ENCODE peak calls at places on chromosomes 13 and 19, in six cellular contexts. G is sigmoid colon, O is transverse colon, P is tibial nerve, U is IMR-90, N is spleen. M is an unnamed sample.
A peak's percentile ranks its signal among the peaks of the same experiment; 100 is the strongest.

GRCh38 chr13:52599037-52599852 is 43.0 kb upstream of the HNRNPA1L2 start:
- DNase-seq in G (no peak), O (no peak), P (peak; percentile 28), U (peak; percentile 71), N (no peak), M (no peak)

GRCh38 chr13:76812971-76813691 is 73.1 kb downstream of the KCTD12 start:
- DNase-seq in G (no peak), O (no peak), P (peak; percentile 60), U (no peak), N (no peak), M (peak; percentile 11)

GRCh38 chr13:79447741-79448140 is 33.2 kb upstream of the NDFIP2 start:
- DNase-seq in G (no peak), O (no peak), P (no peak), U (no peak), N (no peak), M (no peak)

GRCh38 chr19:4971424-4971793 is 2.5 kb downstream of the KDM4B start:
- DNase-seq in G (peak; percentile 76), O (peak; percentile 65), P (no peak), U (no peak), N (peak; percentile 88), M (peak; percentile 64)

GRCh38 chr19:12092065-12092867 is 27.7 kb downstream of the ZNF844 start:
- DNase-seq in G (peak; percentile 92), O (peak; percentile 78), P (peak; percentile 58), U (peak; percentile 86), N (peak; percentile 93), M (peak; percentile 59)

GRCh38 chr19:17021793-17022590 is 4.6 kb downstream of the CPAMD8 start:
- DNase-seq in G (no peak), O (no peak), P (no peak), U (peak; percentile 26), N (no peak), M (no peak)

GRCh38 chr19:33687761-33688656 is 66.3 kb downstream of the CHST8 start:
- DNase-seq in G (no peak), O (no peak), P (no peak), U (no peak), N (peak; percentile 43), M (no peak)

GRCh38 chr13:28636677-28637317 is 22.1 kb upstream of the POMP start:
- DNase-seq in G (no peak), O (peak; percentile 65), P (peak; percentile 54), U (peak; percentile 89), N (no peak), M (no peak)

GRCh38 chr19:33796164-33797100 is at the start of gene KCTD15:
- DNase-seq in G (no peak), O (peak; percentile 45), P (no peak), U (peak; percentile 31), N (no peak), M (no peak)

GRCh38 chr13:29922896-29923295 is 72.5 kb upstream of the UBL3 start:
- DNase-seq in G (no peak), O (no peak), P (no peak), U (peak; percentile 71), N (no peak), M (no peak)

GRCh38 chr13:29922281-29922821 is 71.9 kb upstream of the UBL3 start:
- DNase-seq in G (no peak), O (no peak), P (no peak), U (peak; percentile 54), N (no peak), M (no peak)

GRCh38 chr13:29924482-29924884 is 74.1 kb upstream of the UBL3 start:
- DNase-seq in G (no peak), O (no peak), P (no peak), U (peak; percentile 86), N (no peak), M (no peak)

GRCh38 chr13:29924951-29925350 is 74.5 kb upstream of the UBL3 start:
- DNase-seq in G (no peak), O (no peak), P (no peak), U (no peak), N (no peak), M (no peak)

GRCh38 chr13:29923554-29924481 is 73.4 kb upstream of the UBL3 start:
- DNase-seq in G (peak; percentile 90), O (peak; percentile 91), P (peak; percentile 58), U (peak; percentile 99), N (peak; percentile 84), M (peak; percentile 16)
- TF ChIP-seq POLR2A in G (no peak), O (peak; percentile 9), P (no peak), U (no peak), N (no peak), M (no peak)

GRCh38 chr13:101170306-101170705 is 246.0 kb downstream of the NALCN start:
- DNase-seq in G (no peak), O (no peak), P (no peak), U (no peak), N (no peak), M (no peak)
- H3K27ac ChIP-seq in G (no peak overlapping the region), O (no peak overlapping the region), P (no peak overlapping the region), U (no peak overlapping the region), N (no peak overlapping the region), M (no peak overlapping the region)

GRCh38 chr13:19795956-19796355 is 13.2 kb upstream of the PSPC1 start:
- DNase-seq in G (no peak), O (no peak), P (no peak), U (no peak), N (no peak), M (no peak)

GRCh38 chr13:19791953-19792537 is 9.3 kb upstream of the PSPC1 start:
- DNase-seq in G (peak; percentile 18), O (no peak), P (no peak), U (no peak), N (no peak), M (no peak)

GRCh38 chr13:19794552-19795143 is 11.9 kb upstream of the PSPC1 start:
- DNase-seq in G (no peak), O (no peak), P (no peak), U (no peak), N (no peak), M (no peak)
- TF ChIP-seq POLR2A in G (no peak), O (no peak), P (no peak), U (no peak), N (no peak), M (no peak)

GRCh38 chr13:37058801-37059135 is 720 bp downstream of the SUPT20H start:
- DNase-seq in G (no peak), O (no peak), P (no peak), U (no peak), N (no peak), M (no peak)

GRCh38 chr13:37059136-37059847 is at the start of gene SUPT20H:
- DNase-seq in G (peak; percentile 96), O (peak; percentile 96), P (peak; percentile 87), U (peak; percentile 88), N (peak; percentile 99), M (peak; percentile 90)

GRCh38 chr13:37059848-37060192 is 332 bp upstream of the SUPT20H start:
- DNase-seq in G (no peak), O (no peak), P (no peak), U (no peak), N (no peak), M (no peak)
- H3K27ac ChIP-seq in G (peak overlapping the region; percentile 96), O (peak overlapping the region; percentile 94), P (peak overlapping the region; percentile 95), U (peak overlapping the region; percentile 4), N (peak overlapping the region; percentile 97), M (peak overlapping the region; percentile 93)

GRCh38 chr13:41060723-41061074 is 610 bp upstream of the WBP4 start:
- DNase-seq in G (peak; percentile 90), O (peak; percentile 81), P (peak; percentile 83), U (no peak), N (peak; percentile 97), M (peak; percentile 76)
- TF ChIP-seq POLR2A in G (no peak), O (no peak), P (no peak), U (peak; percentile 77), N (no peak), M (no peak)

GRCh38 chr13:105345116-105345515 is 1190.3 kb downstream of the EFNB2 start:
- DNase-seq in G (no peak), O (no peak), P (no peak), U (no peak), N (no peak), M (no peak)
- H3K27ac ChIP-seq in G (no peak overlapping the region), O (no peak overlapping the region), P (no peak overlapping the region), U (no peak overlapping the region), N (no peak overlapping the region), M (no peak overlapping the region)

M was measured in gastrocnemius medialis.